ENCODE peak calls at places on chromosomes 3 and 15, in five cellular contexts. One of them, this sample, is unnamed. For H3K4me1, the result is how much of the 10 kb centered on the place peaks cover.

GRCh38 chr15:56667517-56667916 is 65.8 kb downstream of the ZNF280D start:
- DNase-seq in transverse colon: no peak
- DNase-seq in heart left ventricle: no peak
- DNase-seq in upper lobe of left lung: peak
- DNase-seq in thyroid gland: no peak
- DNase-seq in this sample: no peak

GRCh38 chr3:111851511-111851954 is 7.5 kb upstream of the PHLDB2 start:
- DNase-seq in transverse colon: no peak
- DNase-seq in thyroid gland: no peak
- DNase-seq in heart left ventricle: no peak
- DNase-seq in upper lobe of left lung: no peak
- DNase-seq in this sample: no peak

GRCh38 chr3:13136426-13136825 is 63.2 kb upstream of the IQSEC1 start:
- DNase-seq in thyroid gland: no peak
- DNase-seq in transverse colon: peak
- DNase-seq in heart left ventricle: no peak
- DNase-seq in upper lobe of left lung: no peak
- DNase-seq in this sample: no peak

GRCh38 chr3:149608987-149609386 is 48.8 kb downstream of the WWTR1 start:
- DNase-seq in heart left ventricle: no peak
- DNase-seq in thyroid gland: no peak
- DNase-seq in upper lobe of left lung: no peak
- DNase-seq in transverse colon: no peak
- DNase-seq in this sample: no peak

GRCh38 chr3:153038779-153039178 is 123.2 kb upstream of the RAP2B start:
- DNase-seq in thyroid gland: no peak
- DNase-seq in upper lobe of left lung: no peak
- DNase-seq in heart left ventricle: peak
- DNase-seq in transverse colon: peak
- DNase-seq in this sample: no peak

GRCh38 chr15:67840747-67841634 is 1.1 kb upstream of the RNU6-1 start:
- DNase-seq in heart left ventricle: no peak
- DNase-seq in transverse colon: peak
- DNase-seq in thyroid gland: peak
- DNase-seq in upper lobe of left lung: peak
- DNase-seq in this sample: no peak

GRCh38 chr15:73483053-73483452 is 40.1 kb downstream of the REC114 start:
- DNase-seq in upper lobe of left lung: no peak
- DNase-seq in heart left ventricle: no peak
- DNase-seq in transverse colon: no peak
- DNase-seq in thyroid gland: peak
- DNase-seq in this sample: no peak

GRCh38 chr15:75031773-75032302 is 8.4 kb downstream of the PPCDC start:
- DNase-seq in thyroid gland: no peak
- DNase-seq in heart left ventricle: no peak
- DNase-seq in transverse colon: no peak
- DNase-seq in upper lobe of left lung: no peak
- DNase-seq in this sample: no peak

GRCh38 chr15:64622410-64623260 is 152.8 kb downstream of the RBPMS2 start:
- DNase-seq in upper lobe of left lung: no peak
- DNase-seq in transverse colon: peak
- DNase-seq in heart left ventricle: no peak
- DNase-seq in thyroid gland: no peak
- DNase-seq in this sample: no peak

GRCh38 chr15:76177491-76178040 is 117.8 kb downstream of the TMEM266 start:
- DNase-seq in upper lobe of left lung: no peak
- DNase-seq in heart left ventricle: peak
- DNase-seq in thyroid gland: no peak
- DNase-seq in transverse colon: no peak
- DNase-seq in this sample: no peak

GRCh38 chr3:128294999-128295468 is 141.8 kb downstream of the EEFSEC start:
- DNase-seq in thyroid gland: no peak
- DNase-seq in transverse colon: no peak
- DNase-seq in heart left ventricle: peak
- DNase-seq in upper lobe of left lung: peak
- DNase-seq in this sample: no peak

GRCh38 chr15:98899266-98900021 is 108.1 kb downstream of the PGPEP1L start:
- DNase-seq in thyroid gland: no peak
- DNase-seq in upper lobe of left lung: peak
- DNase-seq in transverse colon: no peak
- DNase-seq in heart left ventricle: no peak
- DNase-seq in this sample: no peak

GRCh38 chr3:112101946-112102345 is 15.8 kb downstream of the C3orf52 start:
- DNase-seq in heart left ventricle: no peak
- DNase-seq in upper lobe of left lung: no peak
- DNase-seq in thyroid gland: no peak
- DNase-seq in transverse colon: no peak
- DNase-seq in this sample: no peak

GRCh38 chr3:145087038-145087437 is 1073.9 kb downstream of the PLOD2 start:
- DNase-seq in transverse colon: no peak
- DNase-seq in thyroid gland: no peak
- DNase-seq in upper lobe of left lung: no peak
- DNase-seq in heart left ventricle: no peak
- DNase-seq in this sample: no peak

GRCh38 chr3:13539285-13539625 is 9.7 kb upstream of the FBLN2 start:
- DNase-seq in transverse colon: no peak
- DNase-seq in upper lobe of left lung: no peak
- DNase-seq in thyroid gland: no peak
- DNase-seq in heart left ventricle: no peak
- DNase-seq in this sample: no peak

GRCh38 chr3:197440717-197441303 is 115.0 kb downstream of the BDH1 start:
- DNase-seq in heart left ventricle: no peak
- DNase-seq in thyroid gland: no peak
- DNase-seq in transverse colon: no peak
- DNase-seq in upper lobe of left lung: no peak
- DNase-seq in this sample: no peak

GRCh38 chr3:31251083-31251482 is 281.6 kb upstream of the STT3B start:
- DNase-seq in heart left ventricle: no peak
- DNase-seq in thyroid gland: no peak
- DNase-seq in transverse colon: no peak
- DNase-seq in upper lobe of left lung: no peak
- DNase-seq in this sample: no peak

GRCh38 chr3:187951452-187952190 is 202.3 kb upstream of the LPP start:
- DNase-seq in transverse colon: no peak
- DNase-seq in upper lobe of left lung: peak
- DNase-seq in heart left ventricle: no peak
- DNase-seq in thyroid gland: no peak
- DNase-seq in this sample: no peak

GRCh38 chr3:158050461-158050860 is 55.8 kb downstream of the SHOX2 start:
- DNase-seq in upper lobe of left lung: no peak
- DNase-seq in transverse colon: no peak
- DNase-seq in heart left ventricle: no peak
- DNase-seq in thyroid gland: no peak
- DNase-seq in this sample: no peak
- H3K4me1 ChIP-seq in upper lobe of left lung: under half
- H3K4me1 ChIP-seq in transverse colon: under half
- H3K4me1 ChIP-seq in heart left ventricle: under half
- H3K4me1 ChIP-seq in thyroid gland: under half
- H3K4me1 ChIP-seq in this sample: under half

DNA sequence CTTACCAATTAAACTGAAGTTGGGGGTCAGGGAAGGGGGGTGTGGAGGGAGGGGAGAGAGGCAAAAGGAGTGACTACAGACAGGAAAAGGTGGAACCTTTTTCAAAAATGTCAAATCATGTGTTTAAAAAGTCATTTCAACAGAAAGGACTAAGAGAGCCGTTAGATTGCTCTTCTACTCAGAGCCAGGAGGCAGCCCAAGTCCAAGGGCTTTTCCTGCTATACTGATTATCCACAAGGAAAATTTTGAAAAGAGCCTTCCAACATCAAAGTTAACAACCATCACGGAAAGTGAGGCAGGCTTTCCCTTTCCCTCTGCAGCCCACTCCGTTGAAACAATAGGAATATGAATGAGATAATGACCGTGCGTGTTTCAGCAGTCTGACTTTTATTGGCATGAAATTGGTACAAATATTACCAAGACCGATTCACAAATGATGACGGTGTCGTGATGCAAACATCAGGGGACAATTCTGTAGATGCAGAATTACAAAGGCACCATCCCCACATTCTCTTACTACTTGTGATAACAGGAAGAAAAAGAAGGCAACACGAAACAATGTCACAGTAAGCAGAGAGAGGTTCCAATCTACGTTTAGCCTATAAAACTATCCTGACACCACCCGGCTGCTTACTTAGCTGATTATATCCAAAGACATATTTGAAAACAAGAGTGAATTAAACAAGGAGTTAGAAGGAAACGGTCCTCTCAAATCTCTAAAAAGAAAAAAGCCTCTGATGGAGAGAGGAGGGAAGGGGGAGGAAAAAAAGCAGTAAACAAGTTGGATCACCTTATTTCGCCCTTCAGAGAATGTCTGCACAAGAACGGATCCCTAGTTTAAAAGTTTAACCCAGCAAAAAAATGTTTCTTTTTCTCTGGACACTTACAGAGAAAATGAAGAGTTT is 453.7 kb downstream of the FOXP1 start:
- DNase-seq in thyroid gland: no peak
- DNase-seq in transverse colon: no peak
- DNase-seq in upper lobe of left lung: no peak
- DNase-seq in heart left ventricle: no peak
- DNase-seq in this sample: no peak
- TF ChIP-seq POLR2A in thyroid gland: peak
- TF ChIP-seq POLR2A in transverse colon: peak
- TF ChIP-seq POLR2A in upper lobe of left lung: no peak
- TF ChIP-seq POLR2A in heart left ventricle: no peak
- TF ChIP-seq POLR2A in this sample: no peak

GRCh38 chr3:24296441-24297205 is 198.0 kb downstream of the THRB start:
- DNase-seq in thyroid gland: no peak
- DNase-seq in transverse colon: peak
- DNase-seq in upper lobe of left lung: no peak
- DNase-seq in heart left ventricle: no peak
- DNase-seq in this sample: no peak
- H3K4me1 ChIP-seq in thyroid gland: under half
- H3K4me1 ChIP-seq in transverse colon: under half
- H3K4me1 ChIP-seq in upper lobe of left lung: under half
- H3K4me1 ChIP-seq in heart left ventricle: under half
- H3K4me1 ChIP-seq in this sample: under half

GRCh38 chr15:90915216-90915807 is 12.2 kb downstream of the MAN2A2 start:
- DNase-seq in heart left ventricle: no peak
- DNase-seq in upper lobe of left lung: peak
- DNase-seq in thyroid gland: no peak
- DNase-seq in transverse colon: peak
- DNase-seq in this sample: no peak

GRCh38 chr15:90913398-90913944 is 10.4 kb downstream of the MAN2A2 start:
- DNase-seq in transverse colon: no peak
- DNase-seq in thyroid gland: no peak
- DNase-seq in heart left ventricle: no peak
- DNase-seq in upper lobe of left lung: no peak
- DNase-seq in this sample: no peak

GRCh38 chr15:90915808-90916440 is 12.8 kb downstream of the MAN2A2 start:
- DNase-seq in transverse colon: peak
- DNase-seq in upper lobe of left lung: peak
- DNase-seq in thyroid gland: no peak
- DNase-seq in heart left ventricle: peak
- DNase-seq in this sample: no peak

GRCh38 chr15:90912770-90913075 is 9.6 kb downstream of the MAN2A2 start:
- DNase-seq in heart left ventricle: no peak
- DNase-seq in transverse colon: no peak
- DNase-seq in thyroid gland: no peak
- DNase-seq in upper lobe of left lung: peak
- DNase-seq in this sample: no peak

GRCh38 chr15:90914240-90915080 is 11.4 kb downstream of the MAN2A2 start:
- DNase-seq in heart left ventricle: no peak
- DNase-seq in transverse colon: no peak
- DNase-seq in thyroid gland: no peak
- DNase-seq in upper lobe of left lung: peak
- DNase-seq in this sample: no peak
- TF ChIP-seq POLR2A in heart left ventricle: no peak
- TF ChIP-seq POLR2A in transverse colon: no peak
- TF ChIP-seq POLR2A in thyroid gland: no peak
- TF ChIP-seq POLR2A in upper lobe of left lung: no peak
- TF ChIP-seq POLR2A in this sample: no peak

GRCh38 chr15:63521405-63522142 is 17.2 kb downstream of the USP3 start:
- DNase-seq in heart left ventricle: no peak
- DNase-seq in transverse colon: no peak
- DNase-seq in thyroid gland: no peak
- DNase-seq in upper lobe of left lung: no peak
- DNase-seq in this sample: no peak
- H3K4me1 ChIP-seq in heart left ventricle: under half
- H3K4me1 ChIP-seq in transverse colon: half or more
- H3K4me1 ChIP-seq in thyroid gland: under half
- H3K4me1 ChIP-seq in upper lobe of left lung: under half
- H3K4me1 ChIP-seq in this sample: under half

GRCh38 chr3:4978966-4979400 is 254 bp upstream of the BHLHE40 start:
- DNase-seq in thyroid gland: peak
- DNase-seq in upper lobe of left lung: peak
- DNase-seq in heart left ventricle: peak
- DNase-seq in transverse colon: peak
- DNase-seq in this sample: peak

GRCh38 chr3:4980229-4981159 is 1.3 kb downstream of the BHLHE40 start:
- DNase-seq in heart left ventricle: peak
- DNase-seq in transverse colon: peak
- DNase-seq in upper lobe of left lung: peak
- DNase-seq in thyroid gland: peak
- DNase-seq in this sample: peak

GRCh38 chr3:4978259-4978965 is 825 bp upstream of the BHLHE40 start:
- DNase-seq in heart left ventricle: peak
- DNase-seq in transverse colon: peak
- DNase-seq in upper lobe of left lung: peak
- DNase-seq in thyroid gland: peak
- DNase-seq in this sample: peak

GRCh38 chr3:4981160-4981687 is 2.0 kb downstream of the BHLHE40 start:
- DNase-seq in thyroid gland: no peak
- DNase-seq in transverse colon: no peak
- DNase-seq in heart left ventricle: no peak
- DNase-seq in upper lobe of left lung: no peak
- DNase-seq in this sample: no peak

DNA sequence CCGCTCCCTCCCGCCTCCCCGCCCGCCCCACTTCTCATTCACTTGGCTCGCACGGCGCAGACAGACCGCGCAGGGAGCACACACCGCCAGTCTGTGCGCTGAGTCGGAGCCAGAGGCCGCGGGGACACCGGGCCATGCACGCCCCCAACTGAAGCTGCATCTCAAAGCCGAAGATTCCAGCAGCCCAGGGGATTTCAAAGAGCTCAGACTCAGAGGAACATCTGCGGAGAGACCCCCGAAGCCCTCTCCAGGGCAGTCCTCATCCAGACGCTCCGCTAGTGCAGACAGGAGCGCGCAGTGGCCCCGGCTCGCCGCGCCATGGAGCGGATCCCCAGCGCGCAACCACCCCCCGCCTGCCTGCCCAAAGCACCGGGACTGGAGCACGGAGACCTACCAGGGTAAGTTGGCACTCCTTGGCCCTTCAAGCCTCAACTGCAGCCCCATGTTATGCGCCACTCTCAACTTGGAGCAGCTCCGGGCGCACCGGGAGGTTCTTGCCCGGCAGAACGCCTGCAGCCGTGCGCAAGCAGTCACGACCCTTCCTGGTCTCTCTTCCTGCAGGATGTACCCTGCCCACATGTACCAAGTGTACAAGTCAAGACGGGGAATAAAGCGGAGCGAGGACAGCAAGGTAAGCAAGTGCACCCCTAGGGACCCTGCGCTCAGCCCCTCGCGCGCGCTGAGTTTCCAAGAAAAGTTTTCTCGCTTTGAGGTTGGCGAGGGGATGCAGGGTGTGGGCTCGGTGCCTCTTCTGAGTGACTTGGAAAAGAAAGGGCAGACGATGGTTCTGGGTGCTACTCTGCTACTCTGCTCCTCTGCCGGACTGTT is at the start of gene BHLHE40:
- DNase-seq in heart left ventricle: no peak
- DNase-seq in transverse colon: peak
- DNase-seq in thyroid gland: peak
- DNase-seq in upper lobe of left lung: no peak
- DNase-seq in this sample: no peak
- TF ChIP-seq POLR2A in heart left ventricle: peak
- TF ChIP-seq POLR2A in transverse colon: peak
- TF ChIP-seq POLR2A in thyroid gland: peak
- TF ChIP-seq POLR2A in upper lobe of left lung: peak
- TF ChIP-seq POLR2A in this sample: peak

GRCh38 chr3:62374375-62374876 is 1.1 kb upstream of the FEZF2 start:
- DNase-seq in upper lobe of left lung: no peak
- DNase-seq in thyroid gland: no peak
- DNase-seq in transverse colon: no peak
- DNase-seq in heart left ventricle: no peak
- DNase-seq in this sample: no peak
- H3K4me1 ChIP-seq in upper lobe of left lung: under half
- H3K4me1 ChIP-seq in thyroid gland: under half
- H3K4me1 ChIP-seq in transverse colon: under half
- H3K4me1 ChIP-seq in heart left ventricle: under half
- H3K4me1 ChIP-seq in this sample: under half

This sample was measured in prostate gland.